ENCODE peak calls at places on chromosome 9, in seven cellular contexts. K is transverse colon, C is A549, J is K562, G is tibial nerve, B is suprapubic skin, I is SK-N-SH. R is an unnamed sample.

GRCh38 chr9:118318770-118319443 is 614.7 kb downstream of the TLR4 start:
- DNase-seq in I (peak; percentile 1), K (no peak), B (no peak), G (no peak), C (peak; percentile 83), J (no peak), R (no peak)

GRCh38 chr9:79657891-79658290 is 86.1 kb downstream of the TLE4 start:
- DNase-seq in G (no peak), C (no peak), K (no peak), B (no peak), I (no peak), J (no peak), R (no peak)

GRCh38 chr9:110316255-110316921 is 21.3 kb downstream of the TXNDC8 start:
- DNase-seq in J (no peak), K (no peak), I (no peak), C (no peak), B (no peak), G (no peak), R (no peak)

GRCh38 chr9:81408951-81409350 is 280.4 kb downstream of the TLE1 start:
- DNase-seq in B (no peak), J (no peak), I (no peak), C (no peak), G (no peak), K (no peak), R (no peak)

GRCh38 chr9:124257070-124257864 is 482 bp upstream of the NEK6 start:
- DNase-seq in C (no peak), G (no peak), K (peak; percentile 10), I (no peak), B (no peak), J (no peak), R (no peak)

GRCh38 chr9:90965911-90966290 is 164.3 kb downstream of the SYK start:
- DNase-seq in K (no peak), C (no peak), G (no peak), J (no peak), B (no peak), I (no peak), R (no peak)

GRCh38 chr9:136769710-136770191 is 5.4 kb upstream of the LCN15 start:
- DNase-seq in G (no peak), I (peak; percentile 96), B (no peak), J (peak; percentile 75), C (peak; percentile 58), K (peak; percentile 60), R (no peak)

GRCh38 chr9:35960029-35960655 is 2.2 kb upstream of the OR2S2 start:
- DNase-seq in G (no peak), K (peak; percentile 55), I (no peak), B (no peak), C (no peak), J (no peak), R (no peak)

GRCh38 chr9:117083440-117083984 is 331.3 kb downstream of the ASTN2 start:
- DNase-seq in K (no peak), I (no peak), G (no peak), J (no peak), C (no peak), B (no peak), R (no peak)

GRCh38 chr9:117080996-117081395 is 333.9 kb downstream of the ASTN2 start:
- DNase-seq in C (no peak), G (no peak), J (no peak), I (peak; percentile 25), B (no peak), K (no peak), R (no peak)

GRCh38 chr9:117088140-117088539 is 326.7 kb downstream of the ASTN2 start:
- DNase-seq in J (no peak), B (no peak), I (no peak), K (no peak), C (no peak), G (no peak), R (no peak)

GRCh38 chr9:117081641-117082317 is 333.1 kb downstream of the ASTN2 start:
- DNase-seq in B (no peak), K (no peak), I (peak; percentile 17), G (no peak), C (no peak), J (no peak), R (no peak)

DNA sequence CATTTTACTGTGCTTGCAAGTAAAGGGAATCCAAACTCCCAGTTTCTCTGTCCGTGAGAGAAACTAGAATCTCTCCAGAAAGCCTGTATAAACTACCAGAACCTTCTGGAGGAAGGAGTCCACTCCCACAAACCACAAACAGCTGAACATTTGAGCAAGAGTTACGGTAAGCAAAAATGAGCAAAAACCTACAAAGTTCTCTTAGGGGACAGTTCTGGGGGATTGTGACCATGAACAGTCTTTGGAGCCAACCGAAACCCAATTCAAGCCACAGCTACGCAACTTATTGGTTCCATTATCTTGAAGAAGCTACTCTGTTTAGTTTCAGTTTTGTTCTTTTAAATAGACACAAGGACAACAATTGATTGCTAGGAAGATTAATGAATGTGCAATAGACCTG is 330.6 kb downstream of the ASTN2 start:
- DNase-seq in J (no peak), G (no peak), K (no peak), I (no peak), B (no peak), C (no peak), R (no peak)
- TF ChIP-seq EP300 in J (no peak), G (no peak), K (no peak), I (no peak), B (no peak), C (no peak), R (no peak)

DNA sequence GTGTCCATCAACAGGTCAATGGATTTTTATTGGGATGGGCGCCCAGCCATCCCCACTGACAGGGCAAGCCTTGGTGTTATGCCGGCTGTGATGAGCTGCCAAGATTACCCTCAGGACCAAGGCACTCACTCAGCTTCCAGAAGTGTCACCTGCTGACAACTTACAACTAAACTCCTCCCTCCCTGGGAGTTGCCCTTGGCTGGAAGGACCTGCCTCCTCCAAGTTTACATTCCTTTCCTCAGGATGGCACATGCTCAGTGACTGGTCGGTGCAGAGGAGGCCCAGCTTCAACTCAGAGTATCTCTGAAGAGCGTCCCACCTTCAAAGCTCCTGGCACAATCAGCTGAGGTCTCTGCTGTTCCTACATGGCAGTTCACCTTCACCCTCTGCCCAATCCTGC is 52.5 kb upstream of the ZBTB43 start:
- DNase-seq in K (no peak), I (no peak), G (no peak), J (no peak), B (no peak), C (no peak), R (no peak)
- TF ChIP-seq EP300 in K (no peak), I (no peak), G (no peak), J (no peak), B (no peak), C (no peak), R (no peak)

DNA sequence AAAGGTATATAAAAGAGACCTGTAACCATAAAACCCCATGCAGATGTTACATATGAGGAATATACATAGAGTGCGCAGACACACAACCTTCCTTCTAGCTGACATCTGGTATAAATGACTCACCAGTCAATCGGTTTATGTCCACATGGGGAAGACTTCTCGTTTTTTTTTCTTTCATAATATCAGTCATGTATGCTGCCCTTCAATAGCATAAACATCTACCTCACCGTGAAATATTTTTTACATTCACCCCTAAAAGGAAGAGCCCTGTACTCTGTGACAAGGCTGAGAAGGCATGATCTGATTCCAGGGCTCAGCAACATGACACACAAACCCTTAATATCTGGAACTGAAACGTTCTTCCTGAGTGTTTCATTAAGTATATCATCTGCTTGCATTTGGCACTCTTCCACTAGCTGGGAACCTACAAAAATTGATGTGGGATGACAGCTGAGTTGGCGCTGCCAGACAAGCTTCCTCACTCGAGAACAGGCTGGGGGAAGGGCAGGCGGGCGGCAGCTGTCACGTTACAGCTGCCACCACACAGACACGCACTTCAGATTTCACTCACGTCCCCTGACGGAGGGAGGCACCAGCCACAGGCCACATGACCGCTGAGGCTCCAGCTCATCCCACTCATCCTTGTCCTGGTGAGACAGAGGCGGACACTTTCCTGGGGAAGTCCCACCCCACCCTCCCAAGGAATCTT is 74.2 kb downstream of the SHB start:
- DNase-seq in I (peak; percentile 58), B (peak; percentile 87), J (no peak), G (peak; percentile 54), K (peak; percentile 55), C (no peak), R (no peak)
- TF ChIP-seq EP300 in I (peak; percentile 77), B (no peak), J (no peak), G (peak; percentile 71), K (no peak), C (no peak), R (no peak)

GRCh38 chr9:70412678-70413426 is 1.6 kb downstream of the KLF9 start:
- DNase-seq in I (peak; percentile 82), B (peak; percentile 93), G (peak; percentile 62), J (peak; percentile 36), K (peak; percentile 83), C (peak; percentile 28), R (peak; percentile 37)

GRCh38 chr9:70415041-70415440 is 584 bp upstream of the KLF9 start:
- DNase-seq in B (no peak), I (no peak), J (no peak), G (no peak), K (no peak), C (no peak), R (no peak)

GRCh38 chr9:70413427-70413797 is 1.0 kb downstream of the KLF9 start:
- DNase-seq in I (peak; percentile 82), G (no peak), C (no peak), B (no peak), K (no peak), J (peak; percentile 46), R (no peak)

GRCh38 chr9:70415476-70415875 is 1.0 kb upstream of the KLF9 start:
- DNase-seq in G (no peak), J (no peak), B (peak; percentile 34), K (no peak), C (no peak), I (no peak), R (no peak)

GRCh38 chr9:70413798-70414775 is at the start of gene KLF9:
- DNase-seq in I (peak; percentile 89), G (peak; percentile 96), J (peak; percentile 91), C (peak; percentile 94), K (peak; percentile 95), B (peak; percentile 98), R (peak; percentile 89)
- TF ChIP-seq EP300 in I (peak; percentile 81), G (peak; percentile 100), J (no peak), C (no peak), K (peak; percentile 91), B (peak; percentile 75), R (no peak)

GRCh38 chr9:17906841-17907779 is 328.2 kb downstream of the SH3GL2 start:
- DNase-seq in I (peak; percentile 10), K (peak; percentile 60), G (no peak), B (no peak), C (no peak), J (no peak), R (no peak)
- TF ChIP-seq EP300 in I (no peak), K (no peak), G (no peak), B (no peak), C (no peak), J (no peak), R (no peak)

R was measured in HepG2.